ENCODE peak calls at places on chromosomes 11 and 22, in eight cellular contexts. One of them, this sample, is unnamed.

GRCh38 chr22:40681451-40681850 is 2.2 kb downstream of the MCHR1 start:
- DNase-seq in NCI-H1694 treated with DMSO at 0.1 percent for 48 hours: no peak
- DNase-seq in stimulated activated CD8-positive, alpha-beta memory T cell treated with anti-CD3 and anti-CD28 coated beads, Interleukin-7, amount 100 ng/mL, for 1 hour: no peak
- DNase-seq in activated naive CD4-positive, alpha-beta T cell: no peak
- DNase-seq in OCI-LY7: no peak
- DNase-seq in AG04450: no peak
- DNase-seq in GM23338: no peak
- DNase-seq in cardiac fibroblast: no peak
- DNase-seq in this sample: no peak

GRCh38 chr11:1545432-1545831 is 26.6 kb downstream of the DUSP8 start:
- DNase-seq in NCI-H1694 treated with DMSO at 0.1 percent for 48 hours: no peak
- DNase-seq in stimulated activated CD8-positive, alpha-beta memory T cell treated with anti-CD3 and anti-CD28 coated beads, Interleukin-7, amount 100 ng/mL, for 1 hour: no peak
- DNase-seq in activated naive CD4-positive, alpha-beta T cell: no peak
- DNase-seq in OCI-LY7: no peak
- DNase-seq in AG04450: no peak
- DNase-seq in GM23338: no peak
- DNase-seq in cardiac fibroblast: no peak
- DNase-seq in this sample: no peak

GRCh38 chr11:105881027-105881426 is 141.0 kb downstream of the MSANTD4 start:
- DNase-seq in NCI-H1694 treated with DMSO at 0.1 percent for 48 hours: no peak
- DNase-seq in stimulated activated CD8-positive, alpha-beta memory T cell treated with anti-CD3 and anti-CD28 coated beads, Interleukin-7, amount 100 ng/mL, for 1 hour: no peak
- DNase-seq in activated naive CD4-positive, alpha-beta T cell: no peak
- DNase-seq in OCI-LY7: no peak
- DNase-seq in AG04450: no peak
- DNase-seq in GM23338: no peak
- DNase-seq in cardiac fibroblast: no peak
- DNase-seq in this sample: no peak

GRCh38 chr11:127843483-127844396 is 743.6 kb downstream of the ETS1 start:
- DNase-seq in NCI-H1694 treated with DMSO at 0.1 percent for 48 hours: peak; percentile 24
- DNase-seq in stimulated activated CD8-positive, alpha-beta memory T cell treated with anti-CD3 and anti-CD28 coated beads, Interleukin-7, amount 100 ng/mL, for 1 hour: peak; percentile 25
- DNase-seq in activated naive CD4-positive, alpha-beta T cell: peak; percentile 33
- DNase-seq in OCI-LY7: peak; percentile 60
- DNase-seq in AG04450: peak; percentile 29
- DNase-seq in GM23338: peak; percentile 94
- DNase-seq in cardiac fibroblast: peak; percentile 85
- DNase-seq in this sample: peak; percentile 71

GRCh38 chr11:125638315-125638714 is 13.4 kb downstream of the CHEK1 start:
- DNase-seq in NCI-H1694 treated with DMSO at 0.1 percent for 48 hours: no peak
- DNase-seq in stimulated activated CD8-positive, alpha-beta memory T cell treated with anti-CD3 and anti-CD28 coated beads, Interleukin-7, amount 100 ng/mL, for 1 hour: no peak
- DNase-seq in activated naive CD4-positive, alpha-beta T cell: no peak
- DNase-seq in OCI-LY7: no peak
- DNase-seq in AG04450: no peak
- DNase-seq in GM23338: no peak
- DNase-seq in cardiac fibroblast: no peak
- DNase-seq in this sample: no peak

GRCh38 chr11:25855916-25856315 is 476.0 kb upstream of the ANO3 start:
- DNase-seq in NCI-H1694 treated with DMSO at 0.1 percent for 48 hours: no peak
- DNase-seq in stimulated activated CD8-positive, alpha-beta memory T cell treated with anti-CD3 and anti-CD28 coated beads, Interleukin-7, amount 100 ng/mL, for 1 hour: no peak
- DNase-seq in activated naive CD4-positive, alpha-beta T cell: no peak
- DNase-seq in OCI-LY7: no peak
- DNase-seq in AG04450: no peak
- DNase-seq in GM23338: no peak
- DNase-seq in cardiac fibroblast: no peak
- DNase-seq in this sample: no peak

GRCh38 chr11:48029686-48030279 is 49.4 kb downstream of the PTPRJ start:
- DNase-seq in NCI-H1694 treated with DMSO at 0.1 percent for 48 hours: no peak
- DNase-seq in stimulated activated CD8-positive, alpha-beta memory T cell treated with anti-CD3 and anti-CD28 coated beads, Interleukin-7, amount 100 ng/mL, for 1 hour: no peak
- DNase-seq in activated naive CD4-positive, alpha-beta T cell: no peak
- DNase-seq in OCI-LY7: no peak
- DNase-seq in AG04450: no peak
- DNase-seq in GM23338: no peak
- DNase-seq in cardiac fibroblast: no peak
- DNase-seq in this sample: no peak

GRCh38 chr11:46197421-46197820 is 76.2 kb upstream of the PHF21A start:
- DNase-seq in NCI-H1694 treated with DMSO at 0.1 percent for 48 hours: no peak
- DNase-seq in stimulated activated CD8-positive, alpha-beta memory T cell treated with anti-CD3 and anti-CD28 coated beads, Interleukin-7, amount 100 ng/mL, for 1 hour: no peak
- DNase-seq in activated naive CD4-positive, alpha-beta T cell: no peak
- DNase-seq in OCI-LY7: no peak
- DNase-seq in AG04450: no peak
- DNase-seq in GM23338: no peak
- DNase-seq in cardiac fibroblast: no peak
- DNase-seq in this sample: no peak

GRCh38 chr11:8218840-8219239 is 44.8 kb downstream of the LMO1 start:
- DNase-seq in NCI-H1694 treated with DMSO at 0.1 percent for 48 hours: no peak
- DNase-seq in stimulated activated CD8-positive, alpha-beta memory T cell treated with anti-CD3 and anti-CD28 coated beads, Interleukin-7, amount 100 ng/mL, for 1 hour: no peak
- DNase-seq in activated naive CD4-positive, alpha-beta T cell: no peak
- DNase-seq in OCI-LY7: no peak
- DNase-seq in AG04450: no peak
- DNase-seq in GM23338: no peak
- DNase-seq in cardiac fibroblast: no peak
- DNase-seq in this sample: no peak

GRCh38 chr22:44954113-44954512 is 55.7 kb downstream of the PHF21B start:
- DNase-seq in NCI-H1694 treated with DMSO at 0.1 percent for 48 hours: no peak
- DNase-seq in stimulated activated CD8-positive, alpha-beta memory T cell treated with anti-CD3 and anti-CD28 coated beads, Interleukin-7, amount 100 ng/mL, for 1 hour: no peak
- DNase-seq in activated naive CD4-positive, alpha-beta T cell: no peak
- DNase-seq in OCI-LY7: no peak
- DNase-seq in AG04450: no peak
- DNase-seq in GM23338: no peak
- DNase-seq in cardiac fibroblast: no peak
- DNase-seq in this sample: no peak

GRCh38 chr11:113553905-113554304 is 78.7 kb upstream of the DRD2 start:
- DNase-seq in NCI-H1694 treated with DMSO at 0.1 percent for 48 hours: peak; percentile 52
- DNase-seq in stimulated activated CD8-positive, alpha-beta memory T cell treated with anti-CD3 and anti-CD28 coated beads, Interleukin-7, amount 100 ng/mL, for 1 hour: no peak
- DNase-seq in activated naive CD4-positive, alpha-beta T cell: no peak
- DNase-seq in OCI-LY7: peak; percentile 2
- DNase-seq in AG04450: no peak
- DNase-seq in GM23338: peak; percentile 23
- DNase-seq in cardiac fibroblast: no peak
- DNase-seq in this sample: no peak

GRCh38 chr11:48104562-48104924 is 112.1 kb upstream of the OR4B1 start:
- DNase-seq in NCI-H1694 treated with DMSO at 0.1 percent for 48 hours: no peak
- DNase-seq in stimulated activated CD8-positive, alpha-beta memory T cell treated with anti-CD3 and anti-CD28 coated beads, Interleukin-7, amount 100 ng/mL, for 1 hour: no peak
- DNase-seq in activated naive CD4-positive, alpha-beta T cell: no peak
- DNase-seq in OCI-LY7: no peak
- DNase-seq in AG04450: no peak
- DNase-seq in GM23338: no peak
- DNase-seq in cardiac fibroblast: no peak
- DNase-seq in this sample: no peak